ENCODE peak calls at places on chromosomes 11 and 22, in eight cellular contexts. A, X, O, K, P, L, B and S are unnamed samples.

GRCh38 chr22:48321986-48322545 is 1505.6 kb downstream of the BRD1 start:
- DNase-seq in A (no peak), X (no peak), O (no peak), K (peak; percentile 48), P (no peak), L (peak; percentile 48), B (no peak), S (no peak)

GRCh38 chr11:3929689-3930088 is 74.2 kb downstream of the STIM1 start:
- DNase-seq in A (no peak), X (peak; percentile 47), O (peak; percentile 29), K (no peak), P (peak; percentile 33), L (no peak), B (peak; percentile 26), S (no peak)

GRCh38 chr11:109184376-109184775 is 237.6 kb upstream of the C11orf87 start:
- DNase-seq in A (no peak), X (no peak), O (no peak), K (no peak), P (no peak), L (no peak), B (no peak), S (no peak)

GRCh38 chr11:16356057-16356750 is at the start of gene SOX6:
- DNase-seq in A (no peak), X (no peak), O (no peak), K (no peak), P (peak; percentile 52), L (no peak), B (no peak), S (no peak)

GRCh38 chr11:22792497-22792896 is 37.1 kb downstream of the SVIP start:
- DNase-seq in A (peak; percentile 34), X (no peak), O (no peak), K (no peak), P (peak; percentile 16), L (no peak), B (no peak), S (no peak)

GRCh38 chr11:95067828-95068244 is 1.1 kb downstream of the SRSF8 start:
- DNase-seq in A (no peak), X (no peak), O (no peak), K (no peak), P (no peak), L (no peak), B (no peak), S (no peak)

GRCh38 chr11:102226702-102227101 is 90.6 kb upstream of the BIRC3 start:
- DNase-seq in A (peak; percentile 25), X (no peak), O (peak; percentile 62), K (no peak), P (peak; percentile 10), L (no peak), B (no peak), S (no peak)

GRCh38 chr11:35245786-35246185 is 106.8 kb downstream of the CD44 start:
- DNase-seq in A (no peak), X (no peak), O (no peak), K (no peak), P (no peak), L (no peak), B (no peak), S (no peak)

GRCh38 chr22:20244744-20245576 is 23.2 kb downstream of the RTN4R start:
- DNase-seq in A (no peak), X (no peak), O (no peak), K (no peak), P (no peak), L (no peak), B (no peak), S (no peak)

GRCh38 chr11:121763526-121763925 is 310.8 kb upstream of the SORL1-AS1 start:
- DNase-seq in A (no peak), X (no peak), O (no peak), K (no peak), P (no peak), L (no peak), B (no peak), S (no peak)

GRCh38 chr11:16604784-16605439 is 133.5 kb upstream of the C11orf58 start:
- DNase-seq in A (no peak), X (no peak), O (peak; percentile 59), K (peak; percentile 64), P (peak; percentile 77), L (peak; percentile 89), B (peak; percentile 62), S (no peak)

GRCh38 chr22:47290706-47291430 is 528.4 kb downstream of the TBC1D22A start:
- DNase-seq in A (no peak), X (no peak), O (no peak), K (peak; percentile 32), P (no peak), L (no peak), B (peak; percentile 4), S (peak; percentile 54)

GRCh38 chr11:77150836-77151235 is 22.8 kb downstream of the MYO7A start:
- DNase-seq in A (no peak), X (no peak), O (no peak), K (no peak), P (no peak), L (peak; percentile 26), B (no peak), S (no peak)

GRCh38 chr11:45215098-45215497 is 68.7 kb downstream of the PRDM11 start:
- DNase-seq in A (no peak), X (no peak), O (no peak), K (peak; percentile 46), P (no peak), L (no peak), B (no peak), S (no peak)

GRCh38 chr11:82775218-82775617 is 41.6 kb upstream of the FAM181B start:
- DNase-seq in A (no peak), X (no peak), O (no peak), K (no peak), P (no peak), L (no peak), B (no peak), S (no peak)

GRCh38 chr11:132072044-132072879 is 701.8 kb downstream of the NTM start:
- DNase-seq in A (peak; percentile 97), X (no peak), O (no peak), K (no peak), P (no peak), L (no peak), B (no peak), S (no peak)

GRCh38 chr22:22144858-22145257 is 99.7 kb upstream of the VPREB1 start:
- DNase-seq in A (no peak), X (no peak), O (no peak), K (no peak), P (no peak), L (no peak), B (no peak), S (no peak)
- TF ChIP-seq CTCF in A (peak; percentile 15), X (no peak), O (no peak), K (no peak), P (no peak), L (no peak), B (no peak), S (no peak)

GRCh38 chr11:19628018-19628417 is 84.6 kb upstream of the NAV2 start:
- DNase-seq in A (no peak), X (peak; percentile 49), O (peak; percentile 40), K (peak; percentile 97), P (no peak), L (peak; percentile 90), B (peak; percentile 30), S (peak; percentile 95)
- H3K4me3 ChIP-seq in A (no peak overlapping the region), X (no peak overlapping the region), O (no peak overlapping the region), K (no peak overlapping the region), P (no peak overlapping the region), L (no peak overlapping the region), B (no peak overlapping the region), S (peak overlapping the region; percentile 5)

GRCh38 chr11:86636275-86636674 is 36.1 kb downstream of the ME3 start:
- DNase-seq in A (peak; percentile 77), X (no peak), O (no peak), K (no peak), P (no peak), L (no peak), B (no peak), S (no peak)

GRCh38 chr11:86637976-86638375 is 34.4 kb downstream of the ME3 start:
- DNase-seq in A (no peak), X (no peak), O (no peak), K (no peak), P (no peak), L (no peak), B (no peak), S (no peak)

GRCh38 chr11:86629070-86629706 is 43.2 kb downstream of the ME3 start:
- DNase-seq in A (no peak), X (peak; percentile 73), O (peak; percentile 73), K (no peak), P (no peak), L (no peak), B (peak; percentile 31), S (no peak)

GRCh38 chr11:86627776-86628455 is 44.5 kb downstream of the ME3 start:
- DNase-seq in A (no peak), X (no peak), O (no peak), K (no peak), P (no peak), L (no peak), B (no peak), S (no peak)

GRCh38 chr11:86632499-86633269 is 39.7 kb downstream of the ME3 start:
- DNase-seq in A (peak; percentile 97), X (peak; percentile 33), O (peak; percentile 81), K (peak; percentile 66), P (peak; percentile 67), L (no peak), B (no peak), S (no peak)
- TF ChIP-seq CTCF in A (peak; percentile 48), X (no peak), O (peak; percentile 31), K (no peak), P (peak; percentile 39), L (peak; percentile 30), B (no peak), S (peak; percentile 24)

DNA sequence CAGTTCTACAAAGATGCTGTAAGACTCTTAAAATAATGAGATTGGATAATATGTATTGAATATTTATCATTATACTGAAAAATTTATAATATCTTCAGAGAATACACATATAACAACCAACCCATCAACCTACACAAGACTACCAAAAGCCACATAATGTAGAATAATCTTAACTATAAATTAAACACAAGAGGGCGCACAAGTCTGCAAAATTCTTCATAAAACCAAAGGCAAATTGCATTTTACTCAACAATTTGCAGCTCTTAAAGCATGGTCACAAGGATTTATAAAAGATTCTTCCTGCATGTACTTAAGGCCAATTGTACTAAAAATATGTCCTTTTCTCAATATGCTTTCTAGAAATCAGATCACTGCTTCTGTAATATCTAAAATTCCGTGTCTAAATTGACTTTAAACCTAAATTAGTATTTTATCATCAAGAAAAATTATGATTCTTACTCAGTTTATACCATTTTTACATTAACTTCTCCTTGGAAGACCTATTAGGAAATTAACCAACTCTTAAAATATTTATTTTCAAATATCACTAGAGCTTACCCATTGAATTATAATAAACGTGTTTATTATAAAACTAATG is 79.0 kb downstream of the TTC28 start:
- DNase-seq in A (peak; percentile 16), X (no peak), O (peak; percentile 11), K (no peak), P (peak; percentile 73), L (no peak), B (no peak), S (no peak)
- H3K4me3 ChIP-seq in A (no peak overlapping the region), X (no peak overlapping the region), O (no peak overlapping the region), K (no peak overlapping the region), P (no peak overlapping the region), L (no peak overlapping the region), B (no peak overlapping the region), S (no peak overlapping the region)